ENCODE peak calls at places on chromosomes 11 and 22, in six cellular contexts. L, R, Z, Y, Q and W are unnamed samples. For H3K4me1, the result is how much of the 10 kb centered on the place peaks cover.

GRCh38 chr11:832529-833113 is at the start of gene CD151:
- DNase-seq in Q (peak), L (peak), R (peak), Z (peak), Y (no peak), W (peak)

GRCh38 chr22:20885557-20886323 is 26.9 kb downstream of the SNAP29 start:
- DNase-seq in L (peak), Y (peak), Z (peak), Q (peak), R (peak), W (peak)

GRCh38 chr11:833114-833791 is 501 bp downstream of the CD151 start:
- DNase-seq in Y (peak), R (no peak), L (peak), Z (peak), Q (no peak), W (peak)

GRCh38 chr11:61679893-61680621 is at the start of gene DAGLA:
- DNase-seq in Q (peak), Y (peak), L (peak), Z (peak), R (peak), W (peak)

GRCh38 chr11:111520565-111520964 is 6.0 kb downstream of the HOATZ start:
- DNase-seq in Y (peak), Z (no peak), Q (no peak), R (no peak), L (no peak), W (no peak)

GRCh38 chr11:12585861-12586260 is 88.4 kb upstream of the TEAD1 start:
- DNase-seq in R (no peak), Z (no peak), Y (peak), L (no peak), Q (no peak), W (no peak)

GRCh38 chr11:73965076-73965763 is 14.4 kb downstream of the DNAJB13 start:
- DNase-seq in R (no peak), Q (no peak), Y (peak), L (no peak), Z (peak), W (no peak)

GRCh38 chr11:69536406-69536805 is 54.9 kb downstream of the LINC01488 start:
- DNase-seq in R (no peak), Q (no peak), Y (no peak), Z (peak), L (no peak), W (no peak)

GRCh38 chr22:19963863-19964642 is 22.4 kb upstream of the TXNRD2 start:
- DNase-seq in Q (no peak), Z (no peak), Y (no peak), R (no peak), L (no peak), W (no peak)

GRCh38 chr11:76598426-76598839 is 72.1 kb downstream of the LRRC32 start:
- DNase-seq in L (peak), Q (no peak), Y (peak), Z (peak), R (no peak), W (no peak)

GRCh38 chr22:48742556-48743343 is 1084.9 kb downstream of the BRD1 start:
- DNase-seq in Q (no peak), Z (no peak), L (no peak), R (no peak), Y (no peak), W (no peak)

GRCh38 chr11:58039589-58039988 is 8.8 kb downstream of the OR6Q1 start:
- DNase-seq in L (no peak), Y (no peak), Z (no peak), Q (no peak), R (no peak), W (no peak)

GRCh38 chr11:27183672-27184457 is 143.2 kb downstream of the BBOX1 start:
- DNase-seq in R (peak), Z (no peak), Q (peak), Y (peak), L (peak), W (peak)

GRCh38 chr11:10605941-10606381 is 37.5 kb upstream of the LYVE1 start:
- DNase-seq in R (no peak), Z (no peak), Q (peak), L (peak), Y (peak), W (peak)

GRCh38 chr22:29206372-29207230 is 905 bp downstream of the EMID1 start:
- DNase-seq in Z (no peak), L (no peak), Y (no peak), R (no peak), Q (no peak), W (no peak)

GRCh38 chr22:35328472-35328885 is 28.8 kb downstream of the TOM1 start:
- DNase-seq in Y (no peak), Z (peak), R (no peak), L (no peak), Q (no peak), W (no peak)

GRCh38 chr11:126949066-126949945 is 51.3 kb downstream of the KIRREL3 start:
- DNase-seq in R (no peak), L (no peak), Y (no peak), Q (no peak), Z (no peak), W (no peak)

GRCh38 chr11:88482871-88483301 is 145.3 kb upstream of the CTSC start:
- DNase-seq in Z (no peak), L (no peak), R (no peak), Q (no peak), Y (no peak), W (no peak)

GRCh38 chr11:117720061-117720511 is 76.9 kb downstream of the DSCAML1 start:
- DNase-seq in L (no peak), R (no peak), Z (no peak), Y (no peak), Q (no peak), W (no peak)

DNA sequence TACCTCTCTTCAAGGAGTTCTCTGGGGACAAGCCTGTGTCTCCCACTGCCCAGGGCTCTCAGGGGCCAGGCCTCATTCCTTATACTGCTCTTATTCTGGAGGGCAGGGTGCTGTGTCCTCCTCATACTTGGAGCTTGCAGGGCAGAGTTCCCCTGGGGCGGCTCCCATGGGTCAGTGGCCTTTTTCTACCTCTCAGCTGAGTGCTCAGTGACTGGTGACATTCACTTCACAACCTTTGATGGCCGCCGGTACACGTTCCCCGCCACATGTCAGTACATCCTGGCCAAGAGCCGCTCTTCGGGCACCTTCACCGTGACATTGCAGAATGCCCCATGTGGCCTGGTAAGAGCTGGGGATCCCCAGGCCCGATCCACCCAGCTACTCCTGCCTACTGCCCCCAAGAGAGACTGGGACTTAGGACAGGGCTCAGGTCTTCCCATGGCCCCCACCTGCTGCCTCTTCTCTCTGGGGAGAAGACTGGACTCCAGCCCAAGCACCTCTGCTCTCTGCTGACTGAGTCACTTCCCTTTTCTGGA is 14.5 kb downstream of the OTOG start:
- DNase-seq in L (no peak), Y (no peak), R (no peak), Q (peak), Z (no peak), W (no peak)
- H3K4me1 ChIP-seq in L (under half), Y (under half), R (under half), Q (under half), Z (under half), W (under half)

GRCh38 chr11:121450424-121450823 is 1.7 kb upstream of the SORL1 start:
- DNase-seq in Y (no peak), Q (no peak), L (no peak), R (peak), Z (no peak), W (no peak)
- H3K4me1 ChIP-seq in Y (under half), Q (under half), L (under half), R (half or more), Z (under half), W (under half)

DNA sequence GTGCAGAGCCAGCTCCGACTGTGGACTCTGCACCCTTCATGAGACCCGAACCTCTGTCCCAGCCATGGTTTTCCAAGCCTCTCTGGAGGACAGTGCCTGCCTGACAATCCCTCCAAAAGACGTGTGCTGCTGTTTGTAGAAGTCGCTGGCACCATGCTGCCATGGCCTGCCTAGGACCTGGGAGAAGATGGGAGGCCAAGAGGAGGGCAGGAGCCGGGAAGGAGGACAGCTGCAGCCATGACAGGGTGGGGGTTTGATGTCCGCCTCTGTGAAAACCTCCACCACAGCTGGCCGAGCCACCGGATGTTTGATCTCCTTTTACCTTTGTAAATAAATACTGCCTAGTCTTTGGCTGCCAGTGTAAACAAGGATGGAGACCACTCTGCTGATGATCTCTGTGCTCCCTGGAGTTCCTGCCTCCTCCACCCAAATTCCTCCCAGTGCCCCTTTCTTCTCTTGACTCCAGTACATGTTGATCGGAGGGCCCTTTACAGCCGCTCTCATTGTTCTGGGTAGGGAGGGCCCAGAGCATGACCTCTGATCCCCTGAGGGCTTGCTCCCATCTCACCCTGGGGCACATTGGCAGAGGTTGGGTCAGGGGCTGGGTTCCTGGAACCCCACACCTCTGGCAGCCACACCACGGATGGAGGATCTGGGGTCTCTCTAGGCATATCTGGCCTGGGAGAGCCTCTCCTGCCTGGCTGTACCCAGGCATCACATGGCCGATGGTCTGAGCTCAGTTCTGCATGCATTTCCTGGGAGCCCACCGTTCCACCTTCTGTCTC is 66.9 kb downstream of the BCR start:
- DNase-seq in L (no peak), Y (no peak), Q (no peak), Z (no peak), R (no peak), W (no peak)
- H3K4me1 ChIP-seq in L (under half), Y (under half), Q (under half), Z (under half), R (half or more), W (under half)

GRCh38 chr22:41557401-41558240 is 3.2 kb upstream of the CSDC2 start:
- DNase-seq in Y (peak), Q (peak), R (no peak), L (peak), Z (no peak), W (peak)
- H3K4me1 ChIP-seq in Y (under half), Q (under half), R (under half), L (under half), Z (under half), W (under half)

GRCh38 chr22:32815943-32816342 is 14.4 kb downstream of the TIMP3 start:
- DNase-seq in Y (no peak), Q (no peak), Z (no peak), L (peak), R (no peak), W (no peak)

GRCh38 chr22:32819120-32819519 is 17.6 kb downstream of the TIMP3 start:
- DNase-seq in Z (no peak), R (no peak), Q (no peak), Y (no peak), L (no peak), W (no peak)

GRCh38 chr22:32815059-32815458 is 13.6 kb downstream of the TIMP3 start:
- DNase-seq in Z (no peak), Q (no peak), Y (no peak), R (no peak), L (no peak), W (no peak)

GRCh38 chr22:32818446-32819115 is 17.1 kb downstream of the TIMP3 start:
- DNase-seq in L (peak), Q (no peak), Z (no peak), Y (no peak), R (no peak), W (no peak)

GRCh38 chr22:32817137-32817536 is 15.6 kb downstream of the TIMP3 start:
- DNase-seq in Q (no peak), L (no peak), R (no peak), Y (no peak), Z (no peak), W (no peak)
- H3K4me1 ChIP-seq in Q (under half), L (half or more), R (under half), Y (under half), Z (under half), W (under half)

DNA sequence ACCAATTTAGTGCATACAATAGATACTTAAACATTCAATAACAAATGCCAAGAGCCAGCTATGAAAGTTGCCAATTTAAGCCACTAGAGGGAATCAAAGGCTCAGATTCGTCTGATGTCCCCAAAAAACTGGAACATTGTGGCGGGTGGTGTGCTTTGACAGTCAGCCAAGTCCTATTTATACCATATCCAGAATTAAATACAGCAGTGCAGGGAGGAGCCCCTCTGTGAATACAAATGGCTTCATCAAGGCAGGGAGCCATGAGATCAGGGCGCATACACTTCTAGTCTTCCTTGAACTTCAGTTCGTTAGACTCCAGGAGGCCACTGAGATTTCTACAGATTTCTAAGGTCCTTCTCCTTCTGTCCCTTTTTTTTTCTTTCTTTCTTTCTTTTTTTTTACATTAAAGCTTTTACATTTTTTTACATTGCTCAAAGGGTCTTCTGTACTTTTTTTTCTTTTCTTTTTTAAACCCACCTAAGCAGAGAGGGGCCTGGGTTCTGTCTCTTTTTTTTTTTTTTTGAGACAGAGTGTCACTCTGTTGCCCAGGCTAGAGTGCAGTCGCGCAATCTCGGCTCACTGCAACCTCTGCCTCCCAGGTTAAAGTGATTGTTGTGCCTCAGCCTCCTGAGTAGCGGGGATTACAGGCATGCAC is 41.5 kb upstream of the HSPA8 start:
- DNase-seq in Q (no peak), R (peak), Y (peak), L (peak), Z (no peak), W (peak)
- H3K4me1 ChIP-seq in Q (under half), R (under half), Y (under half), L (under half), Z (under half), W (under half)

GRCh38 chr11:122698390-122698789 is 42.9 kb downstream of the UBASH3B start:
- DNase-seq in Y (no peak), L (no peak), Q (no peak), Z (no peak), R (no peak), W (no peak)
- H3K4me1 ChIP-seq in Y (under half), L (under half), Q (under half), Z (under half), R (half or more), W (under half)

GRCh38 chr11:3885855-3886254 is 30.4 kb downstream of the STIM1 start:
- DNase-seq in Q (no peak), L (no peak), Z (no peak), Y (no peak), R (no peak), W (no peak)
- H3K4me1 ChIP-seq in Q (under half), L (under half), Z (under half), Y (under half), R (half or more), W (under half)

GRCh38 chr11:122750047-122750446 is 88.3 kb upstream of the CRTAM start:
- DNase-seq in L (no peak), Q (no peak), Z (no peak), Y (no peak), R (peak), W (no peak)
- H3K4me1 ChIP-seq in L (under half), Q (under half), Z (under half), Y (under half), R (half or more), W (under half)